ENCODE peak calls at places on chromosomes 7 and 10, in five cellular contexts. One of them, this sample, is unnamed.

GRCh38 chr10:71753960-71754505 is 19.3 kb downstream of the VSIR start:
- DNase-seq in K562: no peak
- DNase-seq in H1: no peak
- DNase-seq in IMR-90: no peak
- DNase-seq in A549: no peak
- DNase-seq in this sample: no peak

GRCh38 chr10:7230956-7231355 is 179.9 kb downstream of the SFMBT2 start:
- DNase-seq in H1: no peak
- DNase-seq in K562: no peak
- DNase-seq in A549: no peak
- DNase-seq in IMR-90: peak; percentile 28
- DNase-seq in this sample: no peak

GRCh38 chr10:31595992-31596391 is 277.0 kb downstream of the ZEB1 start:
- DNase-seq in IMR-90: no peak
- DNase-seq in K562: no peak
- DNase-seq in A549: no peak
- DNase-seq in H1: no peak
- DNase-seq in this sample: no peak

GRCh38 chr10:3882855-3883254 is 97.8 kb upstream of the KLF6 start:
- DNase-seq in H1: no peak
- DNase-seq in A549: no peak
- DNase-seq in IMR-90: no peak
- DNase-seq in K562: no peak
- DNase-seq in this sample: no peak

GRCh38 chr10:93894516-93895378 is 969 bp downstream of the SLC35G1 start:
- DNase-seq in K562: no peak
- DNase-seq in IMR-90: peak; percentile 16
- DNase-seq in H1: no peak
- DNase-seq in A549: no peak
- DNase-seq in this sample: no peak

GRCh38 chr7:128932862-128933821 is 4.6 kb upstream of the IRF5 start:
- DNase-seq in K562: no peak
- DNase-seq in A549: no peak
- DNase-seq in IMR-90: no peak
- DNase-seq in H1: no peak
- DNase-seq in this sample: no peak

GRCh38 chr7:148485618-148486017 is 104.9 kb upstream of the C7orf33 start:
- DNase-seq in A549: no peak
- DNase-seq in H1: no peak
- DNase-seq in K562: no peak
- DNase-seq in IMR-90: no peak
- DNase-seq in this sample: no peak

GRCh38 chr7:96246972-96247371 is 74.9 kb downstream of the SLC25A13 start:
- DNase-seq in H1: no peak
- DNase-seq in A549: no peak
- DNase-seq in IMR-90: no peak
- DNase-seq in K562: no peak
- DNase-seq in this sample: no peak

GRCh38 chr10:86688398-86688921 is 20.1 kb downstream of the LDB3 start:
- DNase-seq in K562: peak; percentile 68
- DNase-seq in IMR-90: peak; percentile 70
- DNase-seq in A549: peak; percentile 73
- DNase-seq in H1: peak; percentile 68
- DNase-seq in this sample: peak; percentile 48

GRCh38 chr7:34838329-34838728 is 180.3 kb downstream of the NPSR1 start:
- DNase-seq in IMR-90: no peak
- DNase-seq in A549: no peak
- DNase-seq in H1: no peak
- DNase-seq in K562: no peak
- DNase-seq in this sample: no peak

GRCh38 chr7:119223930-119224329 is 999.4 kb downstream of the ANKRD7 start:
- DNase-seq in H1: no peak
- DNase-seq in K562: no peak
- DNase-seq in A549: no peak
- DNase-seq in IMR-90: no peak
- DNase-seq in this sample: no peak

GRCh38 chr7:102431617-102432298 is 1.6 kb upstream of the ORAI2 start:
- DNase-seq in K562: no peak
- DNase-seq in A549: peak; percentile 50
- DNase-seq in IMR-90: no peak
- DNase-seq in H1: no peak
- DNase-seq in this sample: peak; percentile 29

GRCh38 chr7:132865366-132865765 is 216.5 kb downstream of the CHCHD3 start:
- DNase-seq in K562: no peak
- DNase-seq in IMR-90: no peak
- DNase-seq in H1: no peak
- DNase-seq in A549: no peak
- DNase-seq in this sample: no peak

GRCh38 chr10:24193330-24193729 is 15.6 kb upstream of the KIAA1217 start:
- DNase-seq in IMR-90: no peak
- DNase-seq in K562: no peak
- DNase-seq in H1: no peak
- DNase-seq in A549: no peak
- DNase-seq in this sample: peak; percentile 37

GRCh38 chr7:116500071-116500853 is 724 bp downstream of the CAV2 start:
- DNase-seq in K562: no peak
- DNase-seq in IMR-90: peak; percentile 50
- DNase-seq in H1: no peak
- DNase-seq in A549: peak; percentile 63
- DNase-seq in this sample: no peak

GRCh38 chr7:17599733-17600685 is 301.6 kb downstream of the AHR start:
- DNase-seq in IMR-90: peak; percentile 92
- DNase-seq in H1: no peak
- DNase-seq in K562: no peak
- DNase-seq in A549: peak; percentile 84
- DNase-seq in this sample: peak; percentile 45

GRCh38 chr7:43534110-43534509 is 48.8 kb upstream of the STK17A start:
- DNase-seq in H1: no peak
- DNase-seq in IMR-90: peak; percentile 69
- DNase-seq in A549: no peak
- DNase-seq in K562: no peak
- DNase-seq in this sample: no peak

GRCh38 chr7:44275829-44276570 is 49.4 kb downstream of the CAMK2B start:
- DNase-seq in A549: no peak
- DNase-seq in IMR-90: no peak
- DNase-seq in H1: peak; percentile 80
- DNase-seq in K562: peak; percentile 80
- DNase-seq in this sample: no peak

GRCh38 chr10:88065384-88066049 is 202.1 kb downstream of the PTEN start:
- DNase-seq in K562: no peak
- DNase-seq in IMR-90: no peak
- DNase-seq in A549: no peak
- DNase-seq in H1: no peak
- DNase-seq in this sample: no peak

GRCh38 chr10:122911889-122912484 is 1.6 kb downstream of the FAM24A start:
- DNase-seq in H1: peak; percentile 94
- DNase-seq in A549: peak; percentile 21
- DNase-seq in K562: peak; percentile 54
- DNase-seq in IMR-90: peak; percentile 52
- DNase-seq in this sample: peak; percentile 29

GRCh38 chr10:113679463-113680171 is at the start of gene CASP7:
- DNase-seq in IMR-90: peak; percentile 68
- DNase-seq in K562: peak; percentile 67
- DNase-seq in H1: peak; percentile 84
- DNase-seq in A549: peak; percentile 88
- DNase-seq in this sample: peak; percentile 83

GRCh38 chr10:94402204-94403033 is at the start of gene TBC1D12:
- DNase-seq in IMR-90: peak; percentile 97
- DNase-seq in A549: peak; percentile 99
- DNase-seq in K562: peak; percentile 77
- DNase-seq in H1: peak; percentile 93
- DNase-seq in this sample: peak; percentile 93

GRCh38 chr10:132389631-132390454 is 7.2 kb upstream of the PWWP2B start:
- DNase-seq in H1: no peak
- DNase-seq in A549: no peak
- DNase-seq in K562: no peak
- DNase-seq in IMR-90: no peak
- DNase-seq in this sample: no peak

GRCh38 chr10:94524711-94525110 is 20.9 kb upstream of the HELLS start:
- DNase-seq in H1: no peak
- DNase-seq in K562: no peak
- DNase-seq in IMR-90: no peak
- DNase-seq in A549: no peak
- DNase-seq in this sample: no peak

GRCh38 chr10:92573798-92574544 is at the start of gene IDE:
- DNase-seq in IMR-90: peak; percentile 88
- DNase-seq in K562: peak; percentile 80
- DNase-seq in A549: peak; percentile 91
- DNase-seq in H1: peak; percentile 94
- DNase-seq in this sample: peak; percentile 80

GRCh38 chr10:84525120-84525806 is 196.9 kb downstream of the CCSER2 start:
- DNase-seq in K562: peak; percentile 57
- DNase-seq in A549: no peak
- DNase-seq in IMR-90: no peak
- DNase-seq in H1: no peak
- DNase-seq in this sample: peak; percentile 60

GRCh38 chr10:121241337-121241736 is 356.9 kb downstream of the FGFR2 start:
- DNase-seq in K562: no peak
- DNase-seq in A549: no peak
- DNase-seq in IMR-90: no peak
- DNase-seq in H1: no peak
- DNase-seq in this sample: no peak

GRCh38 chr10:121243003-121243898 is 355.0 kb downstream of the FGFR2 start:
- DNase-seq in IMR-90: no peak
- DNase-seq in K562: no peak
- DNase-seq in A549: no peak
- DNase-seq in H1: no peak
- DNase-seq in this sample: no peak

GRCh38 chr10:121240556-121240955 is 357.7 kb downstream of the FGFR2 start:
- DNase-seq in IMR-90: no peak
- DNase-seq in A549: no peak
- DNase-seq in K562: no peak
- DNase-seq in H1: no peak
- DNase-seq in this sample: no peak

GRCh38 chr10:121237718-121238117 is 360.5 kb downstream of the FGFR2 start:
- DNase-seq in IMR-90: no peak
- DNase-seq in A549: peak; percentile 10
- DNase-seq in K562: peak; percentile 10
- DNase-seq in H1: no peak
- DNase-seq in this sample: no peak

DNA sequence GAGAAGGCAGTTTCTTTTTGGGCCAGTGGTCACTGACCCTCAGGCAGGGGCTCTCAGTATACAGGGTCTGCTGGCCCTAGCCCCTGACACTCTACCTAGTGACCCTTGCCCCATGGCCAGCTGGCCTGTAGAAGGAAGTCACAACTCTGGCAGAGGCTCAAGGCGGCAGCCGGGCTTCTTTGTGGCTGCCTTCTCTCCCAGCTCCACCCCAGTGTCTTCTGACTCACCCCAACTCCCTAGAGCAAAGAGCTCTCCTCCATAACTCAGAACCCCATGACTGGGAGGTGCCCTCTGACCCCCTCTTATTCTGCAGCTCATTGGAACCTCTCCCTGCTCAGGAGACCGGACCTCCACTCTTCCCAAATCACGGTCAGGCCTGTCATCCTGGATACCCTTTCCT is 358.2 kb downstream of the FGFR2 start:
- DNase-seq in A549: no peak
- DNase-seq in IMR-90: no peak
- DNase-seq in H1: no peak
- DNase-seq in K562: no peak
- DNase-seq in this sample: no peak
- TF ChIP-seq MAFK in A549: no peak
- TF ChIP-seq MAFK in IMR-90: no peak
- TF ChIP-seq MAFK in H1: no peak
- TF ChIP-seq MAFK in K562: no peak
- TF ChIP-seq MAFK in this sample: no peak

GRCh38 chr10:126803394-126803793 is 101.8 kb upstream of the DOCK1 start:
- DNase-seq in K562: no peak
- DNase-seq in A549: no peak
- DNase-seq in IMR-90: no peak
- DNase-seq in H1: no peak
- DNase-seq in this sample: no peak
- TF ChIP-seq MAFK in K562: no peak
- TF ChIP-seq MAFK in A549: no peak
- TF ChIP-seq MAFK in IMR-90: no peak
- TF ChIP-seq MAFK in H1: no peak
- TF ChIP-seq MAFK in this sample: no peak

DNA sequence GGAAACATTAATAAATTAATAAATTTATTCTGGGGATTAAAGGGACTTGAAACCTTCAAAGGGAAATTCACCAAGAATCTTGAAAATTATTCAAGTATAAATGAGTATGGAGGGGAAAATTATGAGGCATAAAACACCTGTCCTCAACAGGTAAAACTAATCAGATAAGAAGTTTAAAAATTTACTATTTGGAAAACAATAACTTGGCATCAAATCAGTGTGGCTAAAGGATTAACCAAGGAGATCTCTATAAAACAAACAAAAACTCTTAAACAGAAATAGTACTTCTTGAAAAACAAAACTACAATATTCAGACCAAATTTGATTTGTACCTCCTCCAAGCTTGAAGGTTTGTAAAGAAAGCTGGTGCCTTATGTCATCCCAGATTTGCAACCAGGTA is 66.4 kb upstream of the ZNF804B start:
- DNase-seq in K562: no peak
- DNase-seq in H1: no peak
- DNase-seq in A549: no peak
- DNase-seq in IMR-90: no peak
- DNase-seq in this sample: no peak
- TF ChIP-seq MAFK in K562: no peak
- TF ChIP-seq MAFK in H1: no peak
- TF ChIP-seq MAFK in A549: no peak
- TF ChIP-seq MAFK in IMR-90: no peak
- TF ChIP-seq MAFK in this sample: no peak

GRCh38 chr10:100396605-100397004 is 49.6 kb downstream of the SCD start:
- DNase-seq in IMR-90: no peak
- DNase-seq in H1: no peak
- DNase-seq in K562: no peak
- DNase-seq in A549: no peak
- DNase-seq in this sample: no peak

GRCh38 chr10:100403734-100404133 is 56.7 kb downstream of the SCD start:
- DNase-seq in A549: no peak
- DNase-seq in H1: no peak
- DNase-seq in K562: no peak
- DNase-seq in IMR-90: no peak
- DNase-seq in this sample: no peak

DNA sequence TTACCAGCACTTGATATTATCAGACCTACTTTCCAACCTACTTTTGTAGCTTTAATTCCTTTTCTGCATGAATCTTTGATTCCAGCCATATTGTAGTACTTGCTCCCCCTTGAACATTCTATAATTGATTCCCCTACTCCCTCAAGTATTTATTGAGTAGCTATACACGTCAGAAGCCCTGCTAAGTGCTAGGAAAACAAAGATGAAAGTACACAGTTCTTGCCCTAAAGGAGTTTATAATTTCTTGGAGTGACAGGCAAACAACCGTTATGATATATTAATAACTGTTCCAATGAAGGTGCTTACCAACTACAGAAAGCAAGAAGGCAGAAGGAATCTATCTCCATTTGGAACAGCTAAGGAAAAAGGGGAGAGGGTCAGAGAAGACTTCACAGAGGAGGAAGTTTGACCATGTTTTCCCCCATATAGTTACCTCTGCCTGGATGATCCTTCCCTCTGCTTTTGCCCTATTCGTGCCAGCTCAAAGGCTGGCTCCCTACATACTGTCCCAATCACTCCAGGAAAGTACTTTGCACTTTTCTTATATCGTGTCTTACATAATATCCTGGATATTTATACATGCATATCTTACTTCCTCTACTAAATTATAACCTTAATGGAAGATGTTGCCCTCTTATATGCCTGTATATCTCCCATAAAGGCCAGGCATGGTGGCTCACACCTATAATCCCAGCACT is 54.7 kb downstream of the SCD start:
- DNase-seq in IMR-90: no peak
- DNase-seq in A549: no peak
- DNase-seq in H1: no peak
- DNase-seq in K562: no peak
- DNase-seq in this sample: no peak
- TF ChIP-seq MAFK in IMR-90: no peak
- TF ChIP-seq MAFK in A549: no peak
- TF ChIP-seq MAFK in H1: no peak
- TF ChIP-seq MAFK in K562: no peak
- TF ChIP-seq MAFK in this sample: no peak

This sample was measured in HepG2.